ENCODE peak calls at places on chromosomes 5 and 9, in eight cellular contexts. Q is fibroblast of mammary gland; O is fibroblast of pulmonary artery; C is mucosa of descending colon; Z is CD8-positive, alpha-beta T cell; V is ovary; N is mammary epithelial cell; L is cardiac fibroblast. J is an unnamed sample.

GRCh38 chr9:83238871-83239624 is 176.1 kb upstream of the RASEF start:
- DNase-seq in Q (peak), O (peak), C (no peak), Z (no peak), V (no peak), N (no peak), L (peak), J (peak)

GRCh38 chr5:35853652-35854051 is 3.0 kb upstream of the IL7R start:
- DNase-seq in Q (no peak), O (no peak), C (peak), Z (peak), V (no peak), N (no peak), L (no peak), J (no peak)

GRCh38 chr9:81562221-81563019 is 126.9 kb downstream of the TLE1 start:
- DNase-seq in Q (peak), O (peak), C (no peak), Z (no peak), V (no peak), N (peak), L (peak), J (peak)

GRCh38 chr9:4117835-4118610 is 181.8 kb downstream of the GLIS3 start:
- DNase-seq in Q (no peak), O (no peak), C (no peak), Z (no peak), V (peak), N (no peak), L (no peak), J (no peak)

GRCh38 chr5:65190328-65191053 is 291.2 kb downstream of the ADAMTS6 start:
- DNase-seq in Q (peak), O (peak), C (no peak), Z (no peak), V (no peak), N (peak), L (peak), J (peak)

GRCh38 chr5:107425541-107426031 is 245.2 kb downstream of the EFNA5 start:
- DNase-seq in Q (peak), O (peak), C (no peak), Z (no peak), V (no peak), N (peak), L (peak), J (peak)

GRCh38 chr5:61346511-61346910 is 14.5 kb downstream of the ZSWIM6 start:
- DNase-seq in Q (no peak), O (peak), C (no peak), Z (no peak), V (no peak), N (no peak), L (no peak), J (no peak)

GRCh38 chr5:31632460-31632859 is 6.5 kb upstream of the PDZD2 start:
- DNase-seq in Q (no peak), O (peak), C (no peak), Z (no peak), V (no peak), N (no peak), L (no peak), J (no peak)

GRCh38 chr9:121811751-121812150 is 160.3 kb downstream of the DAB2IP start:
- DNase-seq in Q (no peak), O (no peak), C (no peak), Z (no peak), V (no peak), N (no peak), L (no peak), J (no peak)

GRCh38 chr5:71883745-71884103 is 164.6 kb downstream of the CARTPT start:
- DNase-seq in Q (peak), O (no peak), C (no peak), Z (no peak), V (no peak), N (no peak), L (no peak), J (peak)

DNA sequence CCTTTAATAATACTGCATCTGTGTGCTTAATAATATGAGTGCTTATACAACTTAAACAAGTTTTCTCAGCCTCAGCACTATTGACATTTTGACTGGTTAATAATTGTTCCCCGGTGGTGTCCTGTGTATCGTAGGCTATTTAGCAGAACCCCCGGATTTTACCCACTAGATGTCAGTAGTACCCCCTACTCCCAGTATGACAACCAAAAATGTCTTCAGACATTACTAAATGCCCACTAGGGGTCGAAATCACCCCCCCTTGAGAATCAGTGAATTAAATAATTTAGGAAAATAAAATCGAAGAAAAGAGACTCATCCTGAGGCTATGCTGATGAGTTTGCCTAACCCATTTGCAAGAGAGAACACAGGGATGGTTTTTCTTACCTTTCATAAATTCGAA is 166.3 kb downstream of the ATP10B start:
- DNase-seq in Q (peak), O (no peak), C (no peak), Z (no peak), V (no peak), N (no peak), L (no peak), J (no peak)
- TF ChIP-seq CTCF in Q (peak), O (no peak), C (no peak), Z (no peak), V (no peak), N (peak), L (no peak), J (no peak)

DNA sequence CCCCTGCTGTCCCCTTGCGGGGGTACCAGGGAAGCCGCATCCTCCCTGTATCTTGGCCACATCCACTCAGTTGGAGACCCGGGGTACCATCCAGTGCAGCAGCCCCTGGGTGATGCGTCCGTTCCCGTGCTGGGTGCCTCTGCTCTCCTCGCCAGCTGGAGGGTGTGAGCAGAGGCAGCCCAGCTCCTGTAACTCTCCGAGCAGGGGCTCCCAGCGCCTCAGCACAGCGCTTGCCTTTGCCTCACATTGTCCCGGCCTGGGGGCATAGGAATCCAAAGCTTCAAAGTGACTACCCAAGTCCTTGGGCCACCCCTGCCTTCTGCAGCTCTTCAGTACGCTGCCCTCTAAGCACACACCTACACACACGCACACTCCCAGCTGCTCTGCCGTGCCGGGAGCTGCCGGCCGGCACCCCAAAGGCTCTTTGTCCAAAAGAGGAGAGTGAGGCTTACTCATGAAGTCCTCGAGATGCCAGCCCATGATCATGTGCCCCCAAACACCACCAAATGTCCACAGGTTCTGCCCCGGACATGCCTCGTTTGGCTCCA is 733 bp downstream of the ANGPTL2 start:
- DNase-seq in Q (no peak), O (peak), C (no peak), Z (no peak), V (peak), N (no peak), L (peak), J (peak)
- H3K4me3 ChIP-seq in Q (peak), O (peak), C (peak), Z (no peak), V (peak), N (no peak), L (peak), J (peak)

GRCh38 chr9:106059886-106060285 is 365.5 kb downstream of the TMEM38B start:
- DNase-seq in Q (no peak), O (no peak), C (no peak), Z (no peak), V (no peak), N (no peak), L (no peak), J (no peak)
- TF ChIP-seq CTCF in Q (no peak), O (no peak), C (no peak), Z (no peak), V (no peak), N (no peak), L (no peak), J (no peak)

DNA sequence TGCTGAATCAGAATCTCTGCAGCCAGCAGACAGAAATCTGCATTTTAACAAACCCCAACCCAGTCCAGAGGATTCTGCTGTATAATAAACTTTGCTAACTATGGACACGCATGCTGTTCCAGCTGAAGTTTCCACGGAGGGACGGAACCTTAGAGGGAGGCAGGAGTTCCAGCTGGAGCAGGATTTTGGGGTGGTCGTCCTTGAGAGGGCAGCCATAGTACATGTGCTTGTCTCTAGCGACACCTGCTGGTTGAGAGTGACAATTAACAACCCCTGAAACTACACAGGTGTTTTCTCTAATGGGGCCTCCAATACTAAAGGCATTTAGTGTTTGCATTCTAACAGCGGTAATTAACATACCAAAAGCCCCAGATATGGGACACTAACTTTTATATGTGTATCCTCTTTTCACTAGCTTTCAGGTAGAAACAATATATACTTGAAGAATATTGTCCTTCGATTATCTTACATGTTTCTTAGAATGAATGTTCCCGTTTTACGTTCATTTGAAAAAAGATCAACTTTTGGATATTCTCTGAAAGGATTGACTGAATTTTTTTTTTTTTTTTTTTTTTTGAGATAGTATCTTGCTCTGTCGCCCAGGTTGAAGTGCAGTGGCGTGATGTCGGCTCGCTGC is 32.4 kb upstream of the FSD1L start:
- DNase-seq in Q (peak), O (peak), C (no peak), Z (peak), V (peak), N (peak), L (peak), J (peak)
- H3K4me3 ChIP-seq in Q (no peak), O (no peak), C (no peak), Z (no peak), V (no peak), N (no peak), L (no peak), J (no peak)

DNA sequence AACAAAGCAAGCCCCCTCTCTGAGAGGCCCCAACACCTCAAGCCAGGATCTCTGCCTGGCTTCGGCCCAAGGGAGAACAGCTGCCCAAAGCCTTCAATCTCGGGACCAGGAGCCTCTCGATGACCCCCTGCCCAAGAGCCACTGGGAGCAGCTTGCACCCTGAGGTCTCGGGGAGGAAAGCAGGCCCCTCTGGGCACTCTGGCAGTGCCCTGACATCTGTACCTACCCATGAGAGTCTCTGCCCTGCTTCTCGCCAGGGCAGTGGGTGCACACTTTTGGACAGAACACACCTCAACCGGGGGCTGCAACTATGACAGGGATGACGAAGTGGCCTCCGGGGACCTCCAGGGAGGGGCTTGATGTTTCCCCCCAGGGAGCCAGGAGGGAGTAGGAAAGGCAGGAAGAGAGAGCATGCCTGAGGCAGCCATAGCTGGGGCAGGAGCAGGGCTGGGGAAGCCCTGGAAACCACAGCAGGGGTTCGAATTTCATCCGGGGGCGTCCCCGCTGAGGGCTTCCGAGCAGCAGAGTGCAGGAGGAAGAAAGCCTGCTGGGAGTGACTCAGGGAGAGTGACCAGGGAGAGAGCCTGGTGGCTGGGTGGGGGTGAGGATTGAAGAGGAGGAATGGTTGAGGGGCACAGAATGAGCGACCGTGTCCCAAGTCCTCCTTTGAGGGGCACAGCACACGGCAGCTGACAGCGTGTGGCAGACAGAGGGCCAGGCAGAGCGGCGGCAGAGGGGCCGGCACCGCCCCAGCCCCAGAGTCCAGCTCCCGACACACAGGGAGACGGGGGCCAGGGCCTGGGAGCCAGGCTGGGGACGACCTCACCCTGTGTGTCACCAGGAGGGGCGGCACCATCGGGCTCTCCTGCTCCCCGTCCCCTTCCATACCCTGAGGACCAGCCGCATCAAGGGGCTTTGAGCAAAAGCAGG is 1.8 kb downstream of the LPCAT1 start:
- DNase-seq in Q (peak), O (peak), C (peak), Z (peak), V (peak), N (peak), L (peak), J (peak)
- TF ChIP-seq CTCF in Q (no peak), O (no peak), C (no peak), Z (no peak), V (no peak), N (no peak), L (no peak), J (no peak)

DNA sequence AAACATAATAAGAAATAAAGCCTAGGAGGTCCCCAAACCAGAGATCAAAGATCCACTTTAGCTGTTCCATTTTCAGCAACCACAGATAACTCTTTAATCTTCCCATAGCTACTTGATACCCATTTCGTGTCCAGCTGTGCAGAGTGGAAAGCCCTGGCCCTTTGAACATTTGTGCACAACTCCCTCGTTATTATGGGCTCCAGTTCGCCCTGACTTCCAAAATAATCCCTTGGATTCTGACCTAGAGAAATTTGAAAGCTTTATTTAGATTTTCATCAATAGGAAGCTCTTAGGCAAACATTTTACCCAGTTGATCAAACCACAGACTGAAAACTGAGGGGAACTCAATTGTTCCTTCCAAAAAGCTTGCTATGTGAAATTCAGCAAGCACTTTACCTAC is 4.8 kb downstream of the MYOT start:
- DNase-seq in Q (no peak), O (no peak), C (no peak), Z (no peak), V (no peak), N (no peak), L (no peak), J (no peak)
- H3K4me3 ChIP-seq in Q (no peak), O (no peak), C (no peak), Z (no peak), V (no peak), N (no peak), L (no peak), J (no peak)

J was measured in fibroblast of the aortic adventitia.